ENCODE peak calls at places on chromosomes 16 and 17, in ten cellular contexts. N, P, Y, L, K, M, D, O, B and S are unnamed samples. For H3K9me3, the result is how much of the 10 kb centered on the place peaks cover.

GRCh38 chr17:50311483-50311882 is 34.4 kb upstream of the XYLT2 start:
- DNase-seq in D (no peak), Y (no peak), O (no peak), B (no peak), K (no peak), M (no peak), N (peak), L (no peak), P (no peak), S (no peak)

GRCh38 chr16:65122974-65123845 is 1.3 kb upstream of the CDH11 start:
- DNase-seq in N (peak), D (peak), P (peak), O (peak), M (no peak), K (peak), Y (no peak), L (no peak), B (no peak), S (peak)

GRCh38 chr17:77686903-77687302 is 271.6 kb upstream of the TNRC6C start:
- DNase-seq in O (no peak), N (no peak), Y (no peak), P (no peak), L (no peak), K (no peak), D (no peak), B (no peak), M (no peak), S (no peak)

GRCh38 chr17:49913226-49914095 is 55.5 kb upstream of the DLX4 start:
- DNase-seq in P (no peak), B (no peak), O (no peak), Y (no peak), D (no peak), N (no peak), M (no peak), K (no peak), L (peak), S (no peak)

GRCh38 chr17:11644265-11645212 is 46.3 kb downstream of the DNAH9 start:
- DNase-seq in N (peak), Y (peak), M (no peak), K (no peak), D (peak), B (peak), P (peak), L (peak), O (peak), S (peak)

GRCh38 chr17:63150994-63151464 is 185.0 kb downstream of the TANC2 start:
- DNase-seq in O (no peak), B (no peak), Y (no peak), N (no peak), D (no peak), K (no peak), M (no peak), L (no peak), P (no peak), S (no peak)

GRCh38 chr17:64635647-64636305 is 26.3 kb downstream of the SMURF2 start:
- DNase-seq in N (no peak), Y (no peak), K (no peak), L (peak), M (no peak), B (no peak), D (no peak), O (no peak), P (no peak), S (no peak)

GRCh38 chr17:14048169-14048568 is 21.1 kb upstream of the COX10 start:
- DNase-seq in N (no peak), L (peak), D (no peak), K (no peak), P (no peak), O (no peak), Y (no peak), B (no peak), M (no peak), S (no peak)

GRCh38 chr17:75683467-75684041 is 16.4 kb downstream of the SAP30BP start:
- DNase-seq in L (peak), K (no peak), M (no peak), O (no peak), B (no peak), N (no peak), P (no peak), Y (no peak), D (no peak), S (no peak)

GRCh38 chr16:25426829-25427228 is 169.2 kb upstream of the ZKSCAN2 start:
- DNase-seq in B (no peak), Y (no peak), P (no peak), M (no peak), L (no peak), D (no peak), K (no peak), N (no peak), O (no peak), S (no peak)

GRCh38 chr17:61699694-61700093 is 108.7 kb upstream of the NACA2 start:
- DNase-seq in N (no peak), B (no peak), O (no peak), M (no peak), Y (no peak), D (no peak), L (no peak), P (no peak), K (no peak), S (no peak)

GRCh38 chr17:61702450-61702849 is 111.4 kb upstream of the NACA2 start:
- DNase-seq in M (no peak), D (no peak), N (no peak), Y (no peak), B (no peak), O (no peak), P (no peak), L (no peak), K (no peak), S (no peak)

GRCh38 chr17:61701334-61701733 is 110.3 kb upstream of the NACA2 start:
- DNase-seq in L (no peak), K (no peak), D (no peak), O (no peak), B (no peak), Y (no peak), N (no peak), M (no peak), P (no peak), S (no peak)

GRCh38 chr17:61700252-61700651 is 109.2 kb upstream of the NACA2 start:
- DNase-seq in B (no peak), N (no peak), P (no peak), D (no peak), L (no peak), K (no peak), Y (no peak), M (no peak), O (no peak), S (no peak)

GRCh38 chr17:61701978-61702377 is 111.0 kb upstream of the NACA2 start:
- DNase-seq in D (no peak), B (no peak), M (no peak), N (no peak), L (no peak), P (no peak), O (no peak), Y (no peak), K (no peak), S (no peak)
- H3K9me3 ChIP-seq in D (under half), B (under half), M (under half), N (under half), L (under half), P (under half), O (under half), Y (under half), K (half or more), S (under half)

DNA sequence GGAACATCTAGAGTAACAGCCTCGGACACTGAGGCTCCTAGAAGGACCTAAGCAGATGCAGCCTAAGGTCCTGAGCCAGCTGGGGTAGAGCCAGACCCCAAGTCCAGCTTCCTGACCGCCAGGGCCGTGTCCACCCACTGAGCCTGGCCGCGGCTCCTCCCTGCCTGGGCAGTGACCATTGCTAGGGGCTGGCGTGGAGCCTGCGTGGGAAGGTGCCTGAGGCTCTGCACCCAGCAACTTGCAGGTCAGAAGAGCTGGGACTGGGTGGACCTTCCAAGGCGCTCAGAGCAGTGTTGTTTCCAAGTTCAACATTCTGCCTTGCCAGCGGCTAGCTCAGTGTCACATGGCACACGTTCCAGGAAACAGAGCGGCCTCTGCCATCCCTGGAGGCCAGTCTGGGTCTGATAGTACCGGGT is 209.6 kb upstream of the CIBAR2 start:
- DNase-seq in N (peak), L (no peak), K (peak), B (peak), D (peak), M (peak), Y (peak), P (peak), O (peak), S (peak)
- TF ChIP-seq POLR2A in N (no peak), L (no peak), K (no peak), B (peak), D (no peak), M (no peak), Y (peak), P (no peak), O (no peak), S (no peak)

DNA sequence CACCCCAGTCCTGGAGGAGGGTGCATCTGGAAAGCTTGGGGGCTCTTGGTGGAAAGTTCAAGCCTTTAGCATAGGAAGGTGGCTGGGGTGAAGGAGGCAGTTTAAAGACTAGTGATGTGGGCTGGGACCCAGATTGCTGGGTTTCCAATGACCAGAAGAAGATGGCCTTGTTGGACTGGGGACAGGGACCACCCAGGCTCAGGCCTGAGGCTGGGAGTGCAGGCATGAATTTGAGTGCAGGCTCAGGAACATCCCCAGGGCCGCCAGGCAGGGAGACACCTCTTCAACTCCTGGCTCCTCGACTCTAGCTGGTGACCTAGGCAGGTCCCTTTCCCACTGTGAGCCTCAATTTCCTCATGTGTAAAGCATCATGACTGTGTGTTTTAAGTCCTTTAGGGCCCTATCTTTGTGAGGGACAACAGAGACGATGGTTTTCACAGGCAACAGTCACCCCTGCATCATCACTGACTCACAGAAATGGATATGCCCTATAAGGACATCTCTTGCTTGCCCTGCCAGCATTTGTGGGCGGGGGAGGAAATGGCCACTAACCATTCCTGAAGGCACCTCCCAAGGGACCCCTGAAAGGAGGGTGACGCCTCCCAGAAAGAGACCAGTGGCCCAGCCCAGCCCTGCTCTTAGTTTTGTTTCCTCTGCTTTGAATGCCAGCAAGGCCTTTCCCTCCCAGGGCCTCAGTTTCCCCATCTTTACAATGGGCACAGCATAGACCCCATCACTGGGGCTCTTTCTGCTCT is 11.1 kb downstream of the NLRC5 start:
- DNase-seq in L (peak), M (peak), N (no peak), Y (no peak), O (no peak), K (no peak), B (peak), P (peak), D (no peak), S (peak)
- H3K27ac ChIP-seq in L (no peak), M (peak), N (peak), Y (peak), O (no peak), K (peak), B (no peak), P (peak), D (peak), S (peak)

DNA sequence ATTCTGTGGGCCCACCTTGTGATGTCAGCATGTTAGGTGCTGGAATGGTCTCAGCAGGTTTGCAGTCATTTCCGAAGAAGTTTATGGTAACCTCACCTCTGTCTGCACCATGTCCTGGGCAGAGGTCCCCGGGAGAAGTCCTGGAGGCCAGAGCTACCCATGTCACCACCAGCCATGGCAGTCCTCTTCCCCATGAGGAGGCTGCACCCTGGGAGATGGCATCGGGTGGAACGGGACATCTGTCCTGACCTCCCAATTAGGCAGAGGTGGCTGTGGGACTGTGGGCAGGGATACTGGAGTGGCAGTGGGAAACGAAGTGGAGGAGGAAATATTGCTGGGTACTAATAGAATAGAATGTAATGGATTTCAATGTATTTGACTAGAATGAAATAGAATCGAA is 511.8 kb upstream of the WSB1 start:
- DNase-seq in L (no peak), K (no peak), P (no peak), M (no peak), D (no peak), O (no peak), Y (no peak), N (no peak), B (no peak), S (no peak)
- H3K9me3 ChIP-seq in L (under half), K (half or more), P (under half), M (under half), D (under half), O (under half), Y (under half), N (under half), B (under half), S (under half)

GRCh38 chr16:87380875-87381274 is 2.7 kb downstream of the FBXO31 start:
- DNase-seq in M (no peak), L (no peak), P (no peak), Y (no peak), K (no peak), O (no peak), B (no peak), D (no peak), N (no peak), S (no peak)

GRCh38 chr16:87384162-87384999 is 805 bp upstream of the FBXO31 start:
- DNase-seq in N (no peak), Y (peak), P (peak), O (no peak), D (no peak), B (no peak), M (no peak), K (peak), L (peak), S (peak)

GRCh38 chr16:87380403-87380802 is 3.2 kb downstream of the FBXO31 start:
- DNase-seq in L (no peak), M (no peak), N (no peak), D (no peak), O (no peak), B (no peak), P (no peak), K (no peak), Y (no peak), S (no peak)

GRCh38 chr16:87382023-87382785 is 1.4 kb downstream of the FBXO31 start:
- DNase-seq in K (no peak), P (no peak), Y (no peak), D (no peak), M (no peak), O (no peak), B (no peak), L (no peak), N (no peak), S (peak)

GRCh38 chr16:87383522-87384161 is at the start of gene FBXO31:
- DNase-seq in O (peak), M (peak), D (peak), Y (peak), K (peak), L (peak), B (peak), P (peak), N (peak), S (peak)
- TF ChIP-seq POLR2A in O (peak), M (no peak), D (peak), Y (peak), K (peak), L (peak), B (peak), P (peak), N (peak), S (no peak)

GRCh38 chr17:22505660-22506059 is 813.3 kb downstream of the KCNJ18 start:
- DNase-seq in Y (no peak), K (no peak), O (no peak), D (no peak), M (no peak), B (no peak), N (no peak), P (no peak), L (no peak), S (no peak)
- H3K27ac ChIP-seq in Y (no peak), K (no peak), O (no peak), D (no peak), M (no peak), B (no peak), N (no peak), P (no peak), L (no peak), S (no peak)

GRCh38 chr17:70848785-70849184 is 679.5 kb downstream of the KCNJ2 start:
- DNase-seq in K (no peak), P (no peak), M (no peak), O (no peak), L (no peak), B (no peak), Y (no peak), D (no peak), N (no peak), S (no peak)
- H3K9me3 ChIP-seq in K (under half), P (under half), M (under half), O (under half), L (under half), B (under half), Y (under half), D (under half), N (under half), S (under half)

GRCh38 chr17:31318298-31319190 is 2.9 kb downstream of the EVI2A start:
- DNase-seq in B (peak), D (peak), Y (no peak), K (no peak), P (peak), O (peak), M (no peak), N (peak), L (no peak), S (peak)
- TF ChIP-seq POLR2A in B (no peak), D (no peak), Y (no peak), K (no peak), P (no peak), O (no peak), M (no peak), N (no peak), L (no peak), S (peak)